ENCODE peak calls at places on chromosomes 11 and 22, in seven cellular contexts. One of them, this sample, is unnamed.

GRCh38 chr22:17984114-17984513 is 40.2 kb downstream of the MICAL3 start:
- DNase-seq in NAMALWA: no peak
- DNase-seq in ACHN: no peak
- DNase-seq in MCF 10A: no peak
- DNase-seq in glutamatergic neuron: no peak
- DNase-seq in thoracic aorta: no peak
- DNase-seq in endodermal cell: no peak
- DNase-seq in this sample: no peak

GRCh38 chr11:61041755-61042518 is 60.4 kb upstream of the CD5 start:
- DNase-seq in NAMALWA: no peak
- DNase-seq in ACHN: no peak
- DNase-seq in MCF 10A: peak; percentile 4
- DNase-seq in glutamatergic neuron: peak; percentile 74
- DNase-seq in thoracic aorta: no peak
- DNase-seq in endodermal cell: peak; percentile 74
- DNase-seq in this sample: no peak

GRCh38 chr11:3823303-3823702 is 14.9 kb downstream of the PGAP2 start:
- DNase-seq in NAMALWA: no peak
- DNase-seq in ACHN: peak; percentile 72
- DNase-seq in MCF 10A: peak; percentile 69
- DNase-seq in glutamatergic neuron: no peak
- DNase-seq in thoracic aorta: no peak
- DNase-seq in endodermal cell: no peak
- DNase-seq in this sample: peak; percentile 55

GRCh38 chr22:38429460-38430128 is 25.4 kb downstream of the KCNJ4 start:
- DNase-seq in NAMALWA: no peak
- DNase-seq in ACHN: no peak
- DNase-seq in MCF 10A: no peak
- DNase-seq in glutamatergic neuron: peak; percentile 42
- DNase-seq in thoracic aorta: no peak
- DNase-seq in endodermal cell: no peak
- DNase-seq in this sample: no peak

GRCh38 chr11:130879836-130880235 is 36.4 kb downstream of the SNX19 start:
- DNase-seq in NAMALWA: no peak
- DNase-seq in ACHN: no peak
- DNase-seq in MCF 10A: no peak
- DNase-seq in glutamatergic neuron: no peak
- DNase-seq in thoracic aorta: no peak
- DNase-seq in endodermal cell: no peak
- DNase-seq in this sample: no peak

GRCh38 chr11:78622666-78623065 is 48.0 kb upstream of the NARS2 start:
- DNase-seq in NAMALWA: no peak
- DNase-seq in ACHN: no peak
- DNase-seq in MCF 10A: no peak
- DNase-seq in glutamatergic neuron: no peak
- DNase-seq in thoracic aorta: no peak
- DNase-seq in endodermal cell: no peak
- DNase-seq in this sample: no peak

GRCh38 chr11:131136476-131136875 is 220.2 kb upstream of the SNX19 start:
- DNase-seq in NAMALWA: no peak
- DNase-seq in ACHN: no peak
- DNase-seq in MCF 10A: no peak
- DNase-seq in glutamatergic neuron: no peak
- DNase-seq in thoracic aorta: no peak
- DNase-seq in endodermal cell: no peak
- DNase-seq in this sample: no peak

GRCh38 chr22:44933829-44934735 is 75.7 kb downstream of the PHF21B start:
- DNase-seq in NAMALWA: no peak
- DNase-seq in ACHN: no peak
- DNase-seq in MCF 10A: no peak
- DNase-seq in glutamatergic neuron: no peak
- DNase-seq in thoracic aorta: no peak
- DNase-seq in endodermal cell: no peak
- DNase-seq in this sample: no peak

GRCh38 chr11:11786234-11786633 is 55.5 kb upstream of the USP47 start:
- DNase-seq in NAMALWA: no peak
- DNase-seq in ACHN: no peak
- DNase-seq in MCF 10A: no peak
- DNase-seq in glutamatergic neuron: no peak
- DNase-seq in thoracic aorta: no peak
- DNase-seq in endodermal cell: no peak
- DNase-seq in this sample: no peak

GRCh38 chr22:26477341-26477731 is 6.2 kb downstream of the HPS4 start:
- DNase-seq in NAMALWA: peak; percentile 32
- DNase-seq in ACHN: no peak
- DNase-seq in MCF 10A: no peak
- DNase-seq in glutamatergic neuron: no peak
- DNase-seq in thoracic aorta: no peak
- DNase-seq in endodermal cell: no peak
- DNase-seq in this sample: no peak

GRCh38 chr11:109037856-109038780 is 373.2 kb downstream of the DDX10 start:
- DNase-seq in NAMALWA: no peak
- DNase-seq in ACHN: no peak
- DNase-seq in MCF 10A: peak; percentile 49
- DNase-seq in glutamatergic neuron: no peak
- DNase-seq in thoracic aorta: no peak
- DNase-seq in endodermal cell: no peak
- DNase-seq in this sample: no peak

GRCh38 chr11:111793863-111794262 is 27.7 kb upstream of the PPP2R1B start:
- DNase-seq in NAMALWA: no peak
- DNase-seq in ACHN: no peak
- DNase-seq in MCF 10A: no peak
- DNase-seq in glutamatergic neuron: no peak
- DNase-seq in thoracic aorta: no peak
- DNase-seq in endodermal cell: no peak
- DNase-seq in this sample: peak; percentile 66

GRCh38 chr22:46043816-46044717 is 67.1 kb upstream of the WNT7B start:
- DNase-seq in NAMALWA: no peak
- DNase-seq in ACHN: no peak
- DNase-seq in MCF 10A: peak; percentile 64
- DNase-seq in glutamatergic neuron: no peak
- DNase-seq in thoracic aorta: no peak
- DNase-seq in endodermal cell: peak; percentile 69
- DNase-seq in this sample: no peak

GRCh38 chr11:134372961-134373360 is 39.1 kb downstream of the B3GAT1 start:
- DNase-seq in NAMALWA: no peak
- DNase-seq in ACHN: no peak
- DNase-seq in MCF 10A: no peak
- DNase-seq in glutamatergic neuron: peak; percentile 52
- DNase-seq in thoracic aorta: no peak
- DNase-seq in endodermal cell: no peak
- DNase-seq in this sample: no peak

GRCh38 chr11:25925359-25925758 is 406.6 kb upstream of the ANO3 start:
- DNase-seq in NAMALWA: no peak
- DNase-seq in ACHN: no peak
- DNase-seq in MCF 10A: no peak
- DNase-seq in glutamatergic neuron: no peak
- DNase-seq in thoracic aorta: no peak
- DNase-seq in endodermal cell: no peak
- DNase-seq in this sample: no peak

GRCh38 chr11:99683933-99684332 is 663.2 kb downstream of the CNTN5 start:
- DNase-seq in NAMALWA: no peak
- DNase-seq in ACHN: no peak
- DNase-seq in MCF 10A: no peak
- DNase-seq in glutamatergic neuron: no peak
- DNase-seq in thoracic aorta: no peak
- DNase-seq in endodermal cell: no peak
- DNase-seq in this sample: no peak

GRCh38 chr11:84212467-84213390 is 926.6 kb upstream of the CCDC90B start:
- DNase-seq in NAMALWA: no peak
- DNase-seq in ACHN: peak; percentile 50
- DNase-seq in MCF 10A: no peak
- DNase-seq in glutamatergic neuron: no peak
- DNase-seq in thoracic aorta: no peak
- DNase-seq in endodermal cell: no peak
- DNase-seq in this sample: no peak

GRCh38 chr11:69425895-69426544 is 55.4 kb upstream of the LINC01488 start:
- DNase-seq in NAMALWA: no peak
- DNase-seq in ACHN: no peak
- DNase-seq in MCF 10A: no peak
- DNase-seq in glutamatergic neuron: no peak
- DNase-seq in thoracic aorta: no peak
- DNase-seq in endodermal cell: no peak
- DNase-seq in this sample: no peak

GRCh38 chr11:103035656-103036434 is 56.1 kb downstream of the DCUN1D5 start:
- DNase-seq in NAMALWA: peak; percentile 95
- DNase-seq in ACHN: peak; percentile 78
- DNase-seq in MCF 10A: peak; percentile 70
- DNase-seq in glutamatergic neuron: no peak
- DNase-seq in thoracic aorta: no peak
- DNase-seq in endodermal cell: peak; percentile 65
- DNase-seq in this sample: no peak

GRCh38 chr11:33376331-33377099 is 119.3 kb downstream of the HIPK3 start:
- DNase-seq in NAMALWA: no peak
- DNase-seq in ACHN: no peak
- DNase-seq in MCF 10A: no peak
- DNase-seq in glutamatergic neuron: peak; percentile 52
- DNase-seq in thoracic aorta: no peak
- DNase-seq in endodermal cell: peak; percentile 80
- DNase-seq in this sample: no peak

GRCh38 chr11:116421529-116422185 is 351.1 kb downstream of the BUD13 start:
- DNase-seq in NAMALWA: no peak
- DNase-seq in ACHN: no peak
- DNase-seq in MCF 10A: no peak
- DNase-seq in glutamatergic neuron: no peak
- DNase-seq in thoracic aorta: no peak
- DNase-seq in endodermal cell: peak; percentile 62
- DNase-seq in this sample: no peak

GRCh38 chr11:61160487-61161189 is 588 bp downstream of the VPS37C start:
- DNase-seq in NAMALWA: no peak
- DNase-seq in ACHN: no peak
- DNase-seq in MCF 10A: no peak
- DNase-seq in glutamatergic neuron: no peak
- DNase-seq in thoracic aorta: no peak
- DNase-seq in endodermal cell: peak; percentile 65
- DNase-seq in this sample: no peak

GRCh38 chr11:77090373-77091111 is 12.1 kb upstream of the OMP start:
- DNase-seq in NAMALWA: no peak
- DNase-seq in ACHN: no peak
- DNase-seq in MCF 10A: no peak
- DNase-seq in glutamatergic neuron: peak; percentile 13
- DNase-seq in thoracic aorta: no peak
- DNase-seq in endodermal cell: peak; percentile 67
- DNase-seq in this sample: no peak

GRCh38 chr22:33984741-33985287 is 64.5 kb upstream of the LARGE1 start:
- DNase-seq in NAMALWA: no peak
- DNase-seq in ACHN: no peak
- DNase-seq in MCF 10A: no peak
- DNase-seq in glutamatergic neuron: peak; percentile 16
- DNase-seq in thoracic aorta: no peak
- DNase-seq in endodermal cell: no peak
- DNase-seq in this sample: no peak

GRCh38 chr22:25702571-25703167 is 39.3 kb upstream of the MYO18B start:
- DNase-seq in NAMALWA: no peak
- DNase-seq in ACHN: no peak
- DNase-seq in MCF 10A: no peak
- DNase-seq in glutamatergic neuron: no peak
- DNase-seq in thoracic aorta: no peak
- DNase-seq in endodermal cell: no peak
- DNase-seq in this sample: no peak

GRCh38 chr11:10483584-10483983 is 28.5 kb downstream of the AMPD3 start:
- DNase-seq in NAMALWA: no peak
- DNase-seq in ACHN: no peak
- DNase-seq in MCF 10A: no peak
- DNase-seq in glutamatergic neuron: no peak
- DNase-seq in thoracic aorta: no peak
- DNase-seq in endodermal cell: peak; percentile 20
- DNase-seq in this sample: no peak

GRCh38 chr11:93773045-93773477 is 11.0 kb upstream of the MED17 start:
- DNase-seq in NAMALWA: no peak
- DNase-seq in ACHN: no peak
- DNase-seq in MCF 10A: no peak
- DNase-seq in glutamatergic neuron: no peak
- DNase-seq in thoracic aorta: no peak
- DNase-seq in endodermal cell: peak; percentile 88
- DNase-seq in this sample: no peak

GRCh38 chr22:35589071-35589735 is 27.9 kb downstream of the MB start:
- DNase-seq in NAMALWA: no peak
- DNase-seq in ACHN: peak; percentile 60
- DNase-seq in MCF 10A: peak; percentile 97
- DNase-seq in glutamatergic neuron: no peak
- DNase-seq in thoracic aorta: no peak
- DNase-seq in endodermal cell: no peak
- DNase-seq in this sample: peak; percentile 62

GRCh38 chr11:133041928-133042890 is 490.1 kb downstream of the OPCML start:
- DNase-seq in NAMALWA: no peak
- DNase-seq in ACHN: no peak
- DNase-seq in MCF 10A: no peak
- DNase-seq in glutamatergic neuron: peak; percentile 56
- DNase-seq in thoracic aorta: no peak
- DNase-seq in endodermal cell: no peak
- DNase-seq in this sample: no peak

GRCh38 chr11:65558002-65558784 is at the start of gene LTBP3:
- DNase-seq in NAMALWA: no peak
- DNase-seq in ACHN: peak; percentile 73
- DNase-seq in MCF 10A: peak; percentile 87
- DNase-seq in glutamatergic neuron: no peak
- DNase-seq in thoracic aorta: peak; percentile 40
- DNase-seq in endodermal cell: peak; percentile 83
- DNase-seq in this sample: no peak

GRCh38 chr11:35847473-35847872 is 96.4 kb upstream of the LDLRAD3 start:
- DNase-seq in NAMALWA: no peak
- DNase-seq in ACHN: no peak
- DNase-seq in MCF 10A: no peak
- DNase-seq in glutamatergic neuron: no peak
- DNase-seq in thoracic aorta: no peak
- DNase-seq in endodermal cell: peak; percentile 32
- DNase-seq in this sample: no peak

GRCh38 chr11:71129624-71130023 is 122.8 kb downstream of the SHANK2 start:
- DNase-seq in NAMALWA: no peak
- DNase-seq in ACHN: peak; percentile 9
- DNase-seq in MCF 10A: peak; percentile 10
- DNase-seq in glutamatergic neuron: no peak
- DNase-seq in thoracic aorta: no peak
- DNase-seq in endodermal cell: no peak
- DNase-seq in this sample: no peak

GRCh38 chr11:102341844-102342318 is 5.1 kb upstream of the BIRC2 start:
- DNase-seq in NAMALWA: peak; percentile 91
- DNase-seq in ACHN: peak; percentile 76
- DNase-seq in MCF 10A: peak; percentile 91
- DNase-seq in glutamatergic neuron: peak; percentile 60
- DNase-seq in thoracic aorta: peak; percentile 33
- DNase-seq in endodermal cell: peak; percentile 93
- DNase-seq in this sample: peak; percentile 59

GRCh38 chr22:43723816-43724215 is 88.3 kb downstream of the EFCAB6 start:
- DNase-seq in NAMALWA: no peak
- DNase-seq in ACHN: no peak
- DNase-seq in MCF 10A: no peak
- DNase-seq in glutamatergic neuron: no peak
- DNase-seq in thoracic aorta: no peak
- DNase-seq in endodermal cell: no peak
- DNase-seq in this sample: no peak

GRCh38 chr11:10906521-10906920 is 48.7 kb upstream of the ZBED5 start:
- DNase-seq in NAMALWA: no peak
- DNase-seq in ACHN: no peak
- DNase-seq in MCF 10A: peak; percentile 30
- DNase-seq in glutamatergic neuron: no peak
- DNase-seq in thoracic aorta: no peak
- DNase-seq in endodermal cell: no peak
- DNase-seq in this sample: no peak

GRCh38 chr22:43343262-43343988 is at the start of gene SCUBE1:
- DNase-seq in NAMALWA: no peak
- DNase-seq in ACHN: peak; percentile 2
- DNase-seq in MCF 10A: no peak
- DNase-seq in glutamatergic neuron: peak; percentile 86
- DNase-seq in thoracic aorta: no peak
- DNase-seq in endodermal cell: peak; percentile 91
- DNase-seq in this sample: no peak

GRCh38 chr11:70281114-70281729 is 10.7 kb downstream of the PPFIA1 start:
- DNase-seq in NAMALWA: no peak
- DNase-seq in ACHN: no peak
- DNase-seq in MCF 10A: no peak
- DNase-seq in glutamatergic neuron: no peak
- DNase-seq in thoracic aorta: peak; percentile 37
- DNase-seq in endodermal cell: no peak
- DNase-seq in this sample: no peak

This sample was measured in epithelial cell of proximal tubule.